ENCODE peak calls at places on chromosome 16, in seven cellular contexts. U is left lung, F is tibial artery, I is endodermal cell, L is transverse colon, G is cardiac muscle cell, C is neuronal stem cell. Z is an unnamed sample.
A peak's percentile ranks its signal among the peaks of the same experiment; 100 is the strongest.

GRCh38 chr16:89864421-89864820 is 9.0 kb upstream of the TCF25 start:
- DNase-seq in U (no peak), F (no peak), I (no peak), L (no peak), G (no peak), C (no peak), Z (no peak)

GRCh38 chr16:78571880-78572279 is 472.4 kb downstream of the WWOX start:
- DNase-seq in U (no peak), F (no peak), I (no peak), L (no peak), G (no peak), C (no peak), Z (no peak)

GRCh38 chr16:11092788-11093577 is 148.6 kb downstream of the CLEC16A start:
- DNase-seq in U (no peak), F (peak; percentile 10), I (no peak), L (no peak), G (no peak), C (no peak), Z (no peak)

GRCh38 chr16:84710686-84711085 is 10.9 kb downstream of the USP10 start:
- DNase-seq in U (no peak), F (no peak), I (no peak), L (no peak), G (no peak), C (no peak), Z (no peak)

GRCh38 chr16:87956771-87957279 is 5.6 kb downstream of the BANP start:
- DNase-seq in U (no peak), F (no peak), I (peak; percentile 48), L (no peak), G (no peak), C (no peak), Z (peak; percentile 40)

GRCh38 chr16:11390573-11391495 is 45.6 kb downstream of the RMI2 start:
- DNase-seq in U (no peak), F (peak; percentile 45), I (peak; percentile 72), L (no peak), G (no peak), C (no peak), Z (no peak)

GRCh38 chr16:81635336-81635947 is 143.6 kb upstream of the PLCG2 start:
- DNase-seq in U (no peak), F (no peak), I (no peak), L (no peak), G (no peak), C (no peak), Z (no peak)

GRCh38 chr16:66695935-66696668 is 441 bp downstream of the CMTM4 start:
- DNase-seq in U (peak; percentile 55), F (peak; percentile 69), I (peak; percentile 84), L (peak; percentile 77), G (peak; percentile 23), C (peak; percentile 6), Z (no peak)

GRCh38 chr16:48272837-48273421 is 25.6 kb upstream of the ABCC11 start:
- DNase-seq in U (no peak), F (peak; percentile 80), I (no peak), L (no peak), G (no peak), C (no peak), Z (no peak)

GRCh38 chr16:78210305-78210704 is 110.9 kb downstream of the WWOX start:
- DNase-seq in U (no peak), F (no peak), I (peak; percentile 52), L (no peak), G (no peak), C (no peak), Z (peak; percentile 31)

GRCh38 chr16:52384378-52384777 is 162.6 kb downstream of the TOX3 start:
- DNase-seq in U (no peak), F (no peak), I (no peak), L (no peak), G (no peak), C (no peak), Z (no peak)

GRCh38 chr16:48965391-48965790 is 316.2 kb downstream of the CBLN1 start:
- DNase-seq in U (no peak), F (no peak), I (no peak), L (no peak), G (no peak), C (no peak), Z (no peak)

GRCh38 chr16:20928774-20929411 is 28.3 kb downstream of the LYRM1 start:
- DNase-seq in U (no peak), F (no peak), I (no peak), L (no peak), G (no peak), C (no peak), Z (no peak)

GRCh38 chr16:49528035-49528434 is 154.4 kb downstream of the C16orf78 start:
- DNase-seq in U (no peak), F (no peak), I (no peak), L (no peak), G (peak; percentile 18), C (no peak), Z (peak; percentile 1)

GRCh38 chr16:28537076-28537475 is 1.7 kb downstream of the NUPR1 start:
- DNase-seq in U (no peak), F (no peak), I (no peak), L (no peak), G (no peak), C (no peak), Z (no peak)

GRCh38 chr16:21026846-21027245 is 123.8 kb downstream of the DNAH3 start:
- DNase-seq in U (no peak), F (no peak), I (no peak), L (no peak), G (no peak), C (no peak), Z (no peak)

GRCh38 chr16:27972500-27972899 is 91.0 kb downstream of the GSG1L start:
- DNase-seq in U (no peak), F (no peak), I (peak; percentile 81), L (peak; percentile 11), G (peak; percentile 42), C (peak; percentile 31), Z (peak; percentile 12)

GRCh38 chr16:58509256-58510096 is 5.8 kb upstream of the SETD6 start:
- DNase-seq in U (no peak), F (peak; percentile 54), I (no peak), L (no peak), G (no peak), C (no peak), Z (no peak)

GRCh38 chr16:85847681-85848601 is 48.4 kb downstream of the COX4I1 start:
- DNase-seq in U (no peak), F (peak; percentile 51), I (peak; percentile 34), L (no peak), G (no peak), C (no peak), Z (no peak)

GRCh38 chr16:85654251-85655115 is 34.3 kb downstream of the GINS2 start:
- DNase-seq in U (no peak), F (no peak), I (no peak), L (no peak), G (no peak), C (no peak), Z (no peak)

GRCh38 chr16:85137323-85138072 is 25.2 kb upstream of the CIBAR2 start:
- DNase-seq in U (peak; percentile 95), F (peak; percentile 98), I (no peak), L (peak; percentile 85), G (peak; percentile 76), C (no peak), Z (peak; percentile 42)

GRCh38 chr16:81369888-81370504 is 55.2 kb downstream of the GAN start:
- DNase-seq in U (no peak), F (no peak), I (no peak), L (no peak), G (no peak), C (no peak), Z (no peak)

GRCh38 chr16:22186517-22186916 is 19.6 kb upstream of the EEF2K start:
- DNase-seq in U (no peak), F (no peak), I (peak; percentile 88), L (no peak), G (no peak), C (no peak), Z (no peak)

GRCh38 chr16:8561496-8561895 is 28.8 kb downstream of the TMEM114 start:
- DNase-seq in U (no peak), F (no peak), I (no peak), L (no peak), G (no peak), C (no peak), Z (no peak)

GRCh38 chr16:26261621-26262020 is 569.9 kb downstream of the HS3ST4 start:
- DNase-seq in U (no peak), F (no peak), I (no peak), L (no peak), G (no peak), C (no peak), Z (no peak)
- H3K36me3 ChIP-seq in U (no peaks in the 10 kb centered on the region), F (no peaks in the 10 kb centered on the region), I (no peaks in the 10 kb centered on the region), L (no peaks in the 10 kb centered on the region), G (no peaks in the 10 kb centered on the region), C (no peaks in the 10 kb centered on the region), Z (no peaks in the 10 kb centered on the region)

DNA sequence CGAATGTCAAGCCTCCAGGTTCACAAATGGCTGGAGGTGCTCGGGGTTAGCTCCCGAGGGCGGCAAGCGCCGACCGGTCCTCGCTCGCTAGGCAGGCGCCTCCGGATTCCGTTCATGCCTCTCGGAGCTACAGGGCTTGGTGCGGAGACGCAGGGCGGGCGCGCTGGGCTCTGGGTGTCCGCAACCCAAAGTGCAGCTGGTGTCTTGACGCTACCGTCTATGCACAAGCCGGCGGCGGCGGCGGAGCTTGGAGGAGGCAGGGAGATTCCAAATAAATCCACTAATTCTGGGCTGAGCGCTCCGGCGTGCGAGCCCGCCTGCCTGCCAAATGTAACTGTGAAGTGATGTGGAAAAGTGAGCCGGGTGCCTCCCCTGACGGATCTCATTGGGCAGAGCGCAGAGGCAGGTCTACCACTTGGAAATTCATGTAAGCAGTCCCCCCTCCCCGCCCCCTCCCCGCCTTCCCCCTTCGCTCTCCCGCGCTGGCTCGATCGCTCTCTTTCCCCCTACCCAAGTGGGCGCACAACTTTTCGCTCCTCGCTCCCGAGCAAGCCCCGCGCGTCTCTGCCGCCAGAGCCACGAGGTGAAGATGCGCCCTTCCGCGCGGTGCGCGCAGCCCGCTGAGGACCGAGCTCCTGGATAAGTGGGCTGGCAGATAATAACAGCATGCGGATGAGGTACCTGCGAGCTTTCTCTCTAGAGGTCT is at the start of gene CDH8:
- DNase-seq in U (no peak), F (no peak), I (peak; percentile 90), L (no peak), G (peak; percentile 80), C (peak; percentile 84), Z (peak; percentile 36)
- H3K4me3 ChIP-seq in U (peak within 1 kb of the TSS; percentile 2), F (peak within 1 kb of the TSS; percentile 46), I (peak within 1 kb of the TSS; percentile 90), L (no peak within 1 kb of the TSS), G (peak within 1 kb of the TSS; percentile 52), C (peak within 1 kb of the TSS; percentile 74), Z (peak within 1 kb of the TSS; percentile 37)

GRCh38 chr16:60681014-60681413 is 1355.2 kb downstream of the CDH8 start:
- DNase-seq in U (no peak), F (no peak), I (peak; percentile 49), L (no peak), G (no peak), C (peak; percentile 1), Z (no peak)

GRCh38 chr16:60684002-60684401 is 1352.2 kb downstream of the CDH8 start:
- DNase-seq in U (no peak), F (no peak), I (no peak), L (no peak), G (no peak), C (no peak), Z (no peak)

GRCh38 chr16:60682219-60682618 is 1354.0 kb downstream of the CDH8 start:
- DNase-seq in U (no peak), F (no peak), I (no peak), L (no peak), G (no peak), C (no peak), Z (no peak)

GRCh38 chr16:60686824-60687223 is 1349.4 kb downstream of the CDH8 start:
- DNase-seq in U (no peak), F (no peak), I (no peak), L (no peak), G (no peak), C (no peak), Z (no peak)
- H3K36me3 ChIP-seq in U (no peaks in the 10 kb centered on the region), F (no peaks in the 10 kb centered on the region), I (no peaks in the 10 kb centered on the region), L (no peaks in the 10 kb centered on the region), G (no peaks in the 10 kb centered on the region), C (no peaks in the 10 kb centered on the region), Z (no peaks in the 10 kb centered on the region)

GRCh38 chr16:2181952-2182351 is 14.5 kb downstream of the CASKIN1 start:
- DNase-seq in U (no peak), F (no peak), I (no peak), L (no peak), G (no peak), C (no peak), Z (no peak)
- H3K4me3 ChIP-seq in U (no peak overlapping the region), F (no peak overlapping the region), I (no peak overlapping the region), L (no peak overlapping the region), G (no peak overlapping the region), C (no peak overlapping the region), Z (no peak overlapping the region)